ENCODE peak calls at places on chromosome 6, in seven cellular contexts. K is dorsolateral prefrontal cortex, N is psoas muscle, M is AG04450, Z is left lung, W is lower lobe of right lung, H is fibroblast of pulmonary artery. C is an unnamed sample.

GRCh38 chr6:46935687-46936086 is 13.9 kb upstream of the ADGRF5 start:
- DNase-seq in N (no peak), W (peak), Z (peak), M (no peak), H (no peak), K (no peak), C (no peak)

GRCh38 chr6:72651191-72651590 is 29.3 kb downstream of the KCNQ5 start:
- DNase-seq in W (no peak), Z (no peak), K (no peak), M (no peak), N (no peak), H (no peak), C (no peak)

GRCh38 chr6:112480551-112480950 is 133.4 kb downstream of the RFPL4B start:
- DNase-seq in W (no peak), N (no peak), H (peak), Z (no peak), K (no peak), M (no peak), C (no peak)

GRCh38 chr6:28002181-28002580 is 45.1 kb downstream of the OR2B6 start:
- DNase-seq in H (no peak), M (no peak), W (no peak), N (no peak), Z (no peak), K (no peak), C (no peak)

GRCh38 chr6:6434151-6434550 is 113.7 kb upstream of the F13A1 start:
- DNase-seq in W (no peak), H (no peak), N (no peak), K (no peak), M (no peak), Z (no peak), C (no peak)

GRCh38 chr6:150549007-150549406 is 50.7 kb upstream of the PLEKHG1 start:
- DNase-seq in M (no peak), N (no peak), W (no peak), Z (no peak), K (no peak), H (no peak), C (no peak)

GRCh38 chr6:21914121-21914973 is 320.8 kb downstream of the SOX4 start:
- DNase-seq in Z (peak), N (peak), K (no peak), H (peak), W (peak), M (no peak), C (peak)

GRCh38 chr6:41159415-41160082 is 3.4 kb downstream of the TREM2 start:
- DNase-seq in N (no peak), K (no peak), M (peak), H (peak), W (no peak), Z (no peak), C (no peak)

GRCh38 chr6:6891949-6892461 is 215.8 kb upstream of the RREB1 start:
- DNase-seq in Z (no peak), K (no peak), N (peak), H (no peak), M (no peak), W (no peak), C (no peak)

GRCh38 chr6:3229566-3230274 is 2.3 kb upstream of the TUBB2B start:
- DNase-seq in M (no peak), W (no peak), K (peak), N (no peak), H (no peak), Z (no peak), C (no peak)
- TF ChIP-seq CTCF in M (no peak), W (no peak), K (no peak), N (peak), H (no peak), Z (no peak), C (no peak)

GRCh38 chr6:33746036-33746600 is 587 bp downstream of the IP6K3 start:
- DNase-seq in N (peak), H (peak), M (no peak), K (peak), W (no peak), Z (no peak), C (no peak)
- H3K4me3 ChIP-seq in N (peak), H (no peak), M (peak), K (peak), W (peak), Z (no peak), C (no peak)

DNA sequence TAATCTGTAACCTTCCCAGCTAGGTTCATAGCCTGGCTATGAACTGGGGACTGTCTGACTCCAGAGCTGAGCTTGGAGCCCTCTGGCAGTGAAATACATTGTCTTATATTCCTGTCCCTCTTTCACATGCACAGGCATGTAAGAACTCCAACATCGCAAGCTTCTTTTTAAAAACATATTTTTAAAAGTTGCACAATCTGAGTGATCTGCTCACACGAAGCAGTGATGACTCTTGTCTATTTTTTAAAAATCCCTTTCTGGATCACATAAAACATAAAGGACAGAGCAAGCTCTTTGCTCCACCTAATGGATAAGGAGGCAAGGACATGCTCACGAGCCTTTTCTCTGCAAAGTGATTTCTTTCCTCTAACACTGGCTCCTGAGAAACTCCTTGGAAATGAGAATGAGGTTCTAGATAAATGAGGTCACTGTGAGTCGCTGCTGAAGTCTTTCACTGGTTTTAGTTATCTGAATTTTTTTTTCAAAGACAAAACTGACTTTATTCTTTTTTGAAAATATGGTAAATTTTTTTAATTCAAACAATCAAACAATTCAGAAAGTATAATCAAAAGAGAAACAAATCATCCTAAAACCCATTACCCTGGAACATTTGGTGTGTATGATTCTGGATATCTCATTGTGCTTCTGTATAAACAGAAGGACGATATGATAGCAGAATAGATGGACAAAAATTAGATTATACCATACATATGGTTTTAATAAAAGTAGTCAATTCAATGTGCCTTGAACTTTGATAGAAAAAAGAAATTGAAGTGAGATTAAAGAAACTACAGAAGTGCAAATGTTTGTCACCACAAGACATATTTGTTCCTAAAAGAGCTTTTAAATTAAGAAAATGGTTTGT is 30.8 kb downstream of the IL20RA start:
- DNase-seq in W (no peak), H (peak), M (peak), N (no peak), Z (no peak), K (no peak), C (no peak)
- TF ChIP-seq CTCF in W (peak), H (peak), M (peak), N (peak), Z (no peak), K (peak), C (peak)

GRCh38 chr6:52881662-52881995 is 27.9 kb downstream of the GSTA3 start:
- DNase-seq in H (no peak), N (no peak), W (no peak), K (no peak), M (no peak), Z (no peak), C (no peak)
- H3K4me3 ChIP-seq in H (no peak), N (peak), W (peak), K (no peak), M (no peak), Z (peak), C (no peak)

GRCh38 chr6:135183532-135184440 is 2.7 kb downstream of the MYB start:
- DNase-seq in M (no peak), N (no peak), H (peak), Z (peak), K (no peak), W (peak), C (no peak)
- TF ChIP-seq CTCF in M (peak), N (peak), H (peak), Z (peak), K (peak), W (peak), C (peak)

GRCh38 chr6:29753309-29753644 is 30.0 kb downstream of the HLA-F start:
- DNase-seq in H (no peak), M (no peak), K (no peak), Z (no peak), N (no peak), W (no peak), C (no peak)
- H3K4me3 ChIP-seq in H (peak), M (peak), K (peak), Z (peak), N (peak), W (peak), C (peak)

GRCh38 chr6:110517601-110518280 is 41.3 kb upstream of the SLC22A16 start:
- DNase-seq in N (no peak), K (no peak), M (no peak), H (peak), Z (no peak), W (no peak), C (peak)

GRCh38 chr6:110517034-110517433 is 40.6 kb upstream of the SLC22A16 start:
- DNase-seq in H (no peak), N (no peak), K (no peak), Z (no peak), W (no peak), M (no peak), C (peak)

GRCh38 chr6:110520992-110521543 is 44.7 kb upstream of the SLC22A16 start:
- DNase-seq in H (no peak), N (no peak), K (no peak), M (no peak), W (no peak), Z (no peak), C (no peak)

GRCh38 chr6:110520188-110520956 is 44.0 kb upstream of the SLC22A16 start:
- DNase-seq in K (no peak), W (no peak), Z (no peak), N (no peak), M (no peak), H (no peak), C (no peak)

GRCh38 chr6:110518281-110518623 is 41.8 kb upstream of the SLC22A16 start:
- DNase-seq in N (no peak), M (no peak), Z (no peak), W (no peak), K (no peak), H (peak), C (peak)
- TF ChIP-seq CTCF in N (no peak), M (peak), Z (no peak), W (no peak), K (peak), H (peak), C (peak)

C was measured in LNCaP clone FGC.